ENCODE peak calls at places on chromosome 9, in four cellular contexts. N is foreskin fibroblast, V is fibroblast of lung, L is AG10803. K is an unnamed sample.

GRCh38 chr9:105251733-105252404 is 7.4 kb downstream of the SLC44A1 start:
- DNase-seq in N (no peak), V (no peak), L (no peak), K (no peak)

GRCh38 chr9:136148766-136149165 is 30.1 kb upstream of the TMEM250 start:
- DNase-seq in N (no peak), V (no peak), L (no peak), K (no peak)

GRCh38 chr9:79809931-79810330 is 238.2 kb downstream of the TLE4 start:
- DNase-seq in N (peak; percentile 62), V (peak; percentile 84), L (peak; percentile 79), K (peak; percentile 32)

GRCh38 chr9:124757589-124757988 is 13.5 kb downstream of the NR6A1 start:
- DNase-seq in N (no peak), V (no peak), L (no peak), K (no peak)

GRCh38 chr9:12699529-12699928 is 6.3 kb downstream of the TYRP1 start:
- DNase-seq in N (no peak), V (peak; percentile 29), L (peak; percentile 21), K (no peak)

GRCh38 chr9:124209279-124209678 is 48.5 kb upstream of the NEK6 start:
- DNase-seq in N (no peak), V (no peak), L (no peak), K (no peak)

GRCh38 chr9:88820055-88820454 is 171.2 kb upstream of the S1PR3 start:
- DNase-seq in N (no peak), V (no peak), L (no peak), K (no peak)

GRCh38 chr9:7363777-7364477 is 435.7 kb downstream of the DMAC1 start:
- DNase-seq in N (no peak), V (no peak), L (no peak), K (no peak)

GRCh38 chr9:426264-426663 is 211.6 kb downstream of the DOCK8 start:
- DNase-seq in N (no peak), V (no peak), L (no peak), K (no peak)

GRCh38 chr9:130117816-130118632 is 54.2 kb upstream of the NCS1 start:
- DNase-seq in N (peak; percentile 78), V (peak; percentile 61), L (peak; percentile 85), K (no peak)

GRCh38 chr9:133589454-133590227 is 19.5 kb downstream of the FAM163B start:
- DNase-seq in N (no peak), V (no peak), L (no peak), K (no peak)

GRCh38 chr9:97660847-97661246 is 27.2 kb downstream of the NCBP1 start:
- DNase-seq in N (no peak), V (peak; percentile 78), L (no peak), K (no peak)

GRCh38 chr9:93256878-93257807 is 73.2 kb downstream of the WNK2 start:
- DNase-seq in N (no peak), V (no peak), L (no peak), K (no peak)

GRCh38 chr9:137446851-137447471 is 5.8 kb upstream of the ENTPD8 start:
- DNase-seq in N (no peak), V (no peak), L (peak; percentile 65), K (no peak)

GRCh38 chr9:137447722-137448568 is 6.8 kb upstream of the ENTPD8 start:
- DNase-seq in N (no peak), V (no peak), L (no peak), K (no peak)

GRCh38 chr9:137445275-137445807 is 4.2 kb upstream of the ENTPD8 start:
- DNase-seq in N (peak; percentile 71), V (peak; percentile 77), L (peak; percentile 70), K (peak; percentile 66)

GRCh38 chr9:137444106-137444790 is 3.1 kb upstream of the ENTPD8 start:
- DNase-seq in N (no peak), V (no peak), L (no peak), K (no peak)

GRCh38 chr9:137445930-137446431 is 4.8 kb upstream of the ENTPD8 start:
- DNase-seq in N (no peak), V (no peak), L (no peak), K (no peak)
- TF ChIP-seq CTCF in N (no peak), V (no peak), L (no peak), K (no peak)

GRCh38 chr9:70413798-70414775 is at the start of gene KLF9:
- DNase-seq in N (peak; percentile 97), V (peak; percentile 99), L (peak; percentile 98), K (peak; percentile 92)

GRCh38 chr9:70412678-70413426 is 1.6 kb downstream of the KLF9 start:
- DNase-seq in N (peak; percentile 73), V (peak; percentile 81), L (peak; percentile 85), K (no peak)

GRCh38 chr9:70415476-70415875 is 1.0 kb upstream of the KLF9 start:
- DNase-seq in N (no peak), V (no peak), L (no peak), K (no peak)

GRCh38 chr9:70413427-70413797 is 1.0 kb downstream of the KLF9 start:
- DNase-seq in N (no peak), V (no peak), L (peak; percentile 67), K (no peak)

DNA sequence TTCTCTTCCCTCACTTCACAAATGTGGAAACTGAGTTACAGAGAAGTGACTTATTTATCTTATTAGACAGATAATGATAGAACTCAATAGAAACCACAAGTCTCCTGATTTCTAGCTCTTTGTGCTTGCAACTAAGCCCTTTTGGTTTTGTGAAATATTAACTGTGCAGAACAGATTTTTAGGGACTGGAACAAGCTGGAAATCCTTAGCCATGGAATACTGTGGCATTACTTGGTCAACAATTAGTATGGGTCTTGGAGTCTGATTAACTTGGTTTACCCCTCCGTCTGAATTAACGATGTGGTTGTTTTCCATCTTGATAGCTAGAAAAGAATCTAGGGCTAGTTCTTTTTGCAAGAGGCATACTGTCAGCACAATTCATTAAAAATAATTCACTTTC is 584 bp upstream of the KLF9 start:
- DNase-seq in N (no peak), V (no peak), L (no peak), K (no peak)
- H3K4me3 ChIP-seq in N (peak overlapping the region; percentile 95), V (peak overlapping the region; percentile 46), L (peak overlapping the region; percentile 99), K (peak overlapping the region; percentile 77)

GRCh38 chr9:120928720-120929389 is 2.3 kb upstream of the TRAF1 start:
- DNase-seq in N (peak; percentile 37), V (no peak), L (peak; percentile 42), K (no peak)
- TF ChIP-seq CTCF in N (no peak), V (peak; percentile 7), L (no peak), K (no peak)

DNA sequence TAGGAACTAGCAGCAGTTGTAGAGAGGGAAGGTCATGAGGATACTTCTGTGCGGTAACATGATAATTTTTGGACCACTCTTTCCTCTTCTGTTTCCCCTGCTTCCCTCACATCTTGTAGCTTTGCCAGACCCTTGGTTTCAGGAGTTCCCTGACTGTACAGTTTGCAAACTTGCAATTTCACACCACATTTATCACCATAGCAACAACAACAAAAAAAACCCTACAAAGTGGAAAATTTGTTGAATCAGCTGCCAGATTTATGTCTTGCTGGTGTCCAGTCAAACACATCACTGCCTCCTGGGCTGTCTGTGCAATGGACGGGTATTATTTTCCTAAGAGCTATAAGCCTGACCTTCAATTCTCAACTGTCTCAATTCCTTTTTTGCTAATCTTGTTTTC is 751.6 kb downstream of the TLR4 start:
- DNase-seq in N (no peak), V (no peak), L (no peak), K (no peak)
- H3K4me3 ChIP-seq in N (no peak overlapping the region), V (no peak overlapping the region), L (no peak overlapping the region), K (no peak overlapping the region)

DNA sequence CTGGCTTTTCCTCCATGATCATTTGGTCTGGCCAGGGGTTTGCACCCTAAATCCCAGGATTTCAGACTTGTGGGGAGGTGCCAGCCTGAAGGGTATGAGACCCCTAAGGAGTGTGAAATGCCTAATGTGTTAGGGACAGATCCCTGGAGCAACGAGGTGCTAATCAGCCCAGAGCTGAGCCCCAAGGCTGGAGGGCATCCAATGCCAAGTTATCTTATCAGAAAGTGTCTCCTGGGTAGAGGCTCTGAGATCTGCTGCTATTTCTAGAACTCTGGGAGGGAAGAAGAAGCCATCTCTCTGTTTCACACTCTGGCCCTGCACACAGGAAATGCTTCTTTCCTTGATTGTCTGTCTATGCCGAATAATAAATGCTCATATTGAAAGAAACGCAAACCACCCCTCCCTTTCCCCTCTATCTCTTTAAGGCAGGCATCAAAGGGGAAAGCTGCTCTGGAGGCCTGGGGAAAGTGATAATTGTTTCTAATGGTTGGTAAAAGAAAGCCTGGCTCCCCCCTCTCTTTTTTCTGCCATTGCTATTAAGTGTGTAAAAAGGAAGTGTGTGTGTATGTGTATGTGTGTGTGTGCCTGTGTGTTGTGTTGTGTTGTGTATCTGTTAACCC is 166.7 kb downstream of the PAPPA start:
- DNase-seq in N (no peak), V (no peak), L (no peak), K (no peak)
- TF ChIP-seq CTCF in N (no peak), V (no peak), L (no peak), K (no peak)

GRCh38 chr9:37370282-37370681 is 52.2 kb upstream of the GRHPR start:
- DNase-seq in N (no peak), V (no peak), L (no peak), K (no peak)
- H3K4me3 ChIP-seq in N (no peak overlapping the region), V (no peak overlapping the region), L (no peak overlapping the region), K (no peak overlapping the region)

DNA sequence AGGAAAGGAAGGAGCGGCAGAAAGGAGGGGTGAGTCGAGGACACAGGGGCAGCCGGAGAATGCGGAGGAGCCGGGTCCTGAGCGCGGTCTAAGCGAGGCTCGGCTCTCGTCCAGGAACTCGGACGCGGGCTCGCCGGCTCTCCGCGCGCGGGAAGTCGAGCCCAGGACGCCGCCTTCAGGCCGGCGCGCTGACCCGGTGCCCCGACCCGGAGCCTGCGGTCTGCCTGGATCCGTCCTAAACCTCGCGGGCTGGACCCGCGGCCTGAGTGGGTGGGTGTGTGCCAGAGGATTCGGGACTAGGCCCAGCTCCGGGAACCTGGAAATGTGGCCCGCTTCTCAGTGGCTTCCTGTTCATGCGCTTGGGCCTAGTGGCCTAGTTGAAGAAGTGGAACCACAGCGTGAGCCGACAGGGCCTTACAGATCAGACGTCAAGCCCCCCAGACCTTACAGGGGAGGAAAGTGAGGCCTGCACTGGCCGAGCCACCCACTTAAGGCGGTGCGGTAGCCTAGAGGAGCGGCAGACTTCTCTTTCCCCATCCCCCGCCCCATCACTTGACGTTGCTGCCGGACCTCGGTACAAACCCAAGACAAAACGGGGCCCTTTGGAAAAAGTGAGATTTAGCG is 1.2 kb downstream of the CDKN2B-AS1 start:
- DNase-seq in N (no peak), V (peak; percentile 63), L (peak; percentile 58), K (no peak)
- TF ChIP-seq CTCF in N (peak; percentile 29), V (peak; percentile 37), L (peak; percentile 17), K (peak; percentile 26)

DNA sequence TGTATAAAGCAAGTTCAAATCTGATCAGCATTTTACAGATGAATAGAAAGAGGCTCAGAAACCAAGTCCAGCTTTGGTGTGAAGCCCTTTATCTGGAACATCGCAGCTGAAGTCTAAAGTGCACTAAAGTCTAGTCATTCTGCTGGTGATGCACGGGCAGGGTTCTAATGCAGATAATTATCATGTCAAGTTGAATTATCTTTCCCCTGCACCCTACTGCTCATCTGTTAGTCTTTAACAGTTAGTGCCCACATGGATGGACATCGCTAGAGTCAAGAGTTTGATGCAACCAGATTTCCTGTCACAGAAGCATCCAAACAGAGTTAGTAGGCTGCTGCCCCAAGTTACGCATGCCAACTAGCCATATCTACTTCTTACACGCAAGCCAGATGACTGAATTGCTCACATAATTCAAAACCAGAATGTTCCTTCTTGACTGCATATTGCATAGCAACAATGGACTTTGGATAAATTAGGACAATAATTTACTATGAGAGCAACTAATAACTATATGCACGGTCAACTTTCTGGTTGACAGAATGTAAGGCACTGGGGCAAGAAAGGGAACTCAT is 1.6 kb upstream of the TOMM5 start:
- DNase-seq in N (peak; percentile 32), V (no peak), L (peak; percentile 26), K (no peak)
- H3K4me3 ChIP-seq in N (peak overlapping the region; percentile 22), V (no peak overlapping the region), L (no peak overlapping the region), K (no peak overlapping the region)

K was measured in HFF-Myc.